ENCODE peak calls at places on chromosomes 6 and 20, in nine cellular contexts. B is GM12892, M is GM12878, G is K562, R is spleen, N is transverse colon, Z is HCT116, E is sigmoid colon, F is breast epithelium. J is an unnamed sample.
A peak's percentile ranks its signal among the peaks of the same experiment; 100 is the strongest.

GRCh38 chr6:52336919-52337561 is 24.9 kb upstream of the PAQR8 start:
- DNase-seq in B (no peak), M (no peak), G (peak; percentile 41), R (no peak), N (no peak), Z (no peak), E (no peak), F (no peak), J (no peak)

GRCh38 chr20:13649548-13649947 is 10.8 kb upstream of the TASP1 start:
- DNase-seq in B (no peak), M (no peak), G (no peak), R (no peak), N (peak; percentile 17), Z (no peak), E (peak; percentile 76), F (no peak), J (no peak)

GRCh38 chr20:1341561-1342265 is 12.8 kb upstream of the SDCBP2 start:
- DNase-seq in B (no peak), M (no peak), G (no peak), R (peak; percentile 8), N (no peak), Z (no peak), E (no peak), F (no peak), J (no peak)

GRCh38 chr20:62938105-62938888 is at the start of gene GID8:
- DNase-seq in B (peak; percentile 54), M (no peak), G (no peak), R (peak; percentile 93), N (peak; percentile 64), Z (no peak), E (peak; percentile 80), F (no peak), J (no peak)

GRCh38 chr6:104689551-104690205 is 170.0 kb downstream of the HACE1 start:
- DNase-seq in B (no peak), M (no peak), G (no peak), R (no peak), N (no peak), Z (peak; percentile 12), E (no peak), F (no peak), J (no peak)

GRCh38 chr6:26086214-26086613 is 1.0 kb upstream of the HFE start:
- DNase-seq in B (no peak), M (no peak), G (no peak), R (no peak), N (no peak), Z (no peak), E (no peak), F (no peak), J (no peak)

GRCh38 chr6:57102976-57103375 is 13.0 kb downstream of the ZNF451 start:
- DNase-seq in B (no peak), M (no peak), G (no peak), R (no peak), N (no peak), Z (no peak), E (no peak), F (no peak), J (no peak)

GRCh38 chr6:1596088-1596852 is 13.4 kb upstream of the FOXC1 start:
- DNase-seq in B (peak; percentile 76), M (no peak), G (peak; percentile 89), R (peak; percentile 91), N (peak; percentile 55), Z (no peak), E (peak; percentile 76), F (no peak), J (no peak)

GRCh38 chr6:69980624-69981023 is 114.3 kb downstream of the COL19A1 start:
- DNase-seq in B (no peak), M (no peak), G (no peak), R (no peak), N (no peak), Z (no peak), E (no peak), F (no peak), J (no peak)

GRCh38 chr6:132063204-132063603 is 112.0 kb upstream of the CCN2 start:
- DNase-seq in B (no peak), M (no peak), G (no peak), R (no peak), N (no peak), Z (no peak), E (no peak), F (no peak), J (no peak)

GRCh38 chr20:64035066-64035932 is 683 bp upstream of the C20orf204 start:
- DNase-seq in B (no peak), M (peak; percentile 59), G (no peak), R (peak; percentile 73), N (no peak), Z (no peak), E (peak; percentile 42), F (no peak), J (no peak)

GRCh38 chr6:36679043-36679821 is 718 bp downstream of the CDKN1A start:
- DNase-seq in B (no peak), M (no peak), G (peak; percentile 62), R (peak; percentile 87), N (peak; percentile 69), Z (no peak), E (peak; percentile 92), F (peak; percentile 68), J (no peak)

GRCh38 chr6:29946380-29946779 is 4.0 kb downstream of the HLA-A start:
- DNase-seq in B (no peak), M (no peak), G (no peak), R (no peak), N (no peak), Z (no peak), E (no peak), F (no peak), J (no peak)

GRCh38 chr6:29943053-29943966 is 978 bp downstream of the HLA-A start:
- DNase-seq in B (no peak), M (no peak), G (no peak), R (peak; percentile 84), N (peak; percentile 49), Z (no peak), E (peak; percentile 77), F (no peak), J (no peak)

GRCh38 chr6:29946787-29947186 is 4.5 kb downstream of the HLA-A start:
- DNase-seq in B (no peak), M (no peak), G (no peak), R (no peak), N (no peak), Z (no peak), E (no peak), F (no peak), J (no peak)

GRCh38 chr6:29947292-29947980 is 5.1 kb downstream of the HLA-A start:
- DNase-seq in B (no peak), M (no peak), G (no peak), R (no peak), N (no peak), Z (no peak), E (no peak), F (no peak), J (no peak)

DNA sequence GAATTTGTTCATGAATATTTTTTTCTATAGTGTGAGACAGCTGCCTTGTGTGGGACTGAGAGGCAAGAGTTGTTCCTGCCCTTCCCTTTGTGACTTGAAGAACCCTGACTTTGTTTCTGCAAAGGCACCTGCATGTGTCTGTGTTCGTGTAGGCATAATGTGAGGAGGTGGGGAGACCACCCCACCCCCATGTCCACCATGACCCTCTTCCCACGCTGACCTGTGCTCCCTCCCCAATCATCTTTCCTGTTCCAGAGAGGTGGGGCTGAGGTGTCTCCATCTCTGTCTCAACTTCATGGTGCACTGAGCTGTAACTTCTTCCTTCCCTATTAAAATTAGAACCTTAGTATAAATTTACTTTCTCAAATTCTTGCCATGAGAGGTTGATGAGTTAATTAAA is 3.1 kb downstream of the HLA-A start:
- DNase-seq in B (no peak), M (no peak), G (no peak), R (no peak), N (no peak), Z (no peak), E (no peak), F (no peak), J (no peak)
- TF ChIP-seq POLR2AphosphoS5 in B (peak; percentile 78), M (peak; percentile 52), G (no peak), R (no peak), N (no peak), Z (no peak), E (no peak), F (no peak), J (no peak)

DNA sequence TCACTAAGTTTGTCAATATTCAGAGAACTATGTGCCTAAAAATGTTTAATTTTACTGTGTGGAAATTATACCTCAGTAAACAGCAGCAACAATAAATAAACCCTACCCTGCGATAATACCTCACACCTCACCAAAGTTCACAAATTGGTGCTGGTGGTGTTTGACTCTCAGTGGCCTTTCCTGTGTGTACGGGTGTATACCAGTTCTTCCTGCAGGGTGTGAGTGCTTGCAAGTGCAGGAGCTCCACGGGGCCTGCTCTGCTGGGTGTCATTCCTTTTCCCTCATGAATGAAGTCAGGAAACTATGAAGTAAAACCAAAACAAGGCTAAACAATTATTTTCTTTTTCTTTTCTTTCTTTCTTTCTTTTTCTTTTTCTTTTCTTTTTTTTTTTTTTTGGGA is 4.1 kb upstream of the ENPP5 start:
- DNase-seq in B (no peak), M (no peak), G (no peak), R (no peak), N (no peak), Z (no peak), E (no peak), F (no peak), J (no peak)
- TF ChIP-seq POLR2AphosphoS5 in B (no peak), M (no peak), G (no peak), R (no peak), N (no peak), Z (no peak), E (no peak), F (no peak), J (no peak)

GRCh38 chr6:142416179-142416578 is 114.4 kb downstream of the ADGRG6 start:
- DNase-seq in B (no peak), M (no peak), G (no peak), R (no peak), N (no peak), Z (no peak), E (no peak), F (no peak), J (no peak)
- TF ChIP-seq POLR2AphosphoS5 in B (no peak), M (no peak), G (no peak), R (no peak), N (no peak), Z (no peak), E (no peak), F (no peak), J (no peak)

GRCh38 chr20:45374101-45374467 is 4.0 kb downstream of the TP53TG5 start:
- DNase-seq in B (no peak), M (no peak), G (no peak), R (no peak), N (no peak), Z (no peak), E (no peak), F (no peak), J (no peak)

GRCh38 chr20:45374966-45375365 is 3.2 kb downstream of the TP53TG5 start:
- DNase-seq in B (no peak), M (no peak), G (no peak), R (no peak), N (no peak), Z (no peak), E (no peak), F (no peak), J (no peak)

GRCh38 chr20:45372241-45372640 is 5.9 kb downstream of the TP53TG5 start:
- DNase-seq in B (no peak), M (no peak), G (no peak), R (no peak), N (no peak), Z (no peak), E (no peak), F (no peak), J (no peak)

GRCh38 chr20:45372646-45373352 is 5.3 kb downstream of the TP53TG5 start:
- DNase-seq in B (no peak), M (no peak), G (no peak), R (peak; percentile 82), N (no peak), Z (no peak), E (peak; percentile 88), F (no peak), J (no peak)

GRCh38 chr20:45373353-45374100 is 4.6 kb downstream of the TP53TG5 start:
- DNase-seq in B (peak; percentile 71), M (no peak), G (peak; percentile 84), R (peak; percentile 97), N (peak; percentile 95), Z (peak; percentile 57), E (peak; percentile 96), F (peak; percentile 67), J (no peak)
- TF ChIP-seq POLR2AphosphoS5 in B (no peak), M (no peak), G (peak; percentile 43), R (peak; percentile 67), N (peak; percentile 58), Z (no peak), E (peak; percentile 15), F (peak; percentile 81), J (no peak)

J was measured in SK-N-MC.